ENCODE peak calls at places on chromosome 2, in seven cellular contexts. A is neuronal stem cell, R is IMR-90, M is mesenchymal stem cell, K is H9, W is mesendoderm, Q is trophoblast cell. V is an unnamed sample.

GRCh38 chr2:123648014-123648413 is 377.1 kb upstream of the CNTNAP5 start:
- DNase-seq in A (no peak), R (no peak), M (no peak), K (no peak), W (no peak), Q (no peak), V (no peak)

GRCh38 chr2:24317491-24317920 is 42.8 kb downstream of the ITSN2 start:
- DNase-seq in A (no peak), R (peak), M (peak), K (no peak), W (no peak), Q (no peak), V (no peak)

GRCh38 chr2:65214843-65215242 is 12.8 kb upstream of the ACTR2 start:
- DNase-seq in A (no peak), R (no peak), M (no peak), K (no peak), W (peak), Q (no peak), V (no peak)

GRCh38 chr2:230400041-230400440 is 16.0 kb upstream of the SP100 start:
- DNase-seq in A (no peak), R (no peak), M (no peak), K (no peak), W (no peak), Q (no peak), V (no peak)

GRCh38 chr2:241064008-241064801 is 37.9 kb downstream of the MTERF4 start:
- DNase-seq in A (no peak), R (no peak), M (no peak), K (peak), W (peak), Q (no peak), V (peak)

GRCh38 chr2:176123847-176124273 is 1.3 kb downstream of the HOXD9 start:
- DNase-seq in A (no peak), R (no peak), M (no peak), K (peak), W (no peak), Q (no peak), V (peak)

GRCh38 chr2:172845008-172845670 is 109.5 kb downstream of the RAPGEF4 start:
- DNase-seq in A (no peak), R (no peak), M (no peak), K (no peak), W (no peak), Q (no peak), V (no peak)

GRCh38 chr2:216743781-216744180 is 48.4 kb upstream of the IGFBP5 start:
- DNase-seq in A (no peak), R (peak), M (peak), K (no peak), W (no peak), Q (no peak), V (no peak)

GRCh38 chr2:178479758-178480226 is 465 bp upstream of the PLEKHA3 start:
- DNase-seq in A (no peak), R (no peak), M (no peak), K (no peak), W (no peak), Q (no peak), V (no peak)

GRCh38 chr2:200025717-200026116 is 70.3 kb downstream of the MAIP1 start:
- DNase-seq in A (no peak), R (peak), M (no peak), K (no peak), W (no peak), Q (no peak), V (no peak)

GRCh38 chr2:104432972-104433371 is 420.9 kb upstream of the POU3F3 start:
- DNase-seq in A (no peak), R (no peak), M (no peak), K (no peak), W (no peak), Q (no peak), V (no peak)

GRCh38 chr2:217741381-217741955 is 261.3 kb downstream of the TNS1 start:
- DNase-seq in A (no peak), R (no peak), M (no peak), K (no peak), W (no peak), Q (no peak), V (no peak)

GRCh38 chr2:60058781-60059180 is 494.7 kb downstream of the BCL11A start:
- DNase-seq in A (no peak), R (no peak), M (no peak), K (no peak), W (no peak), Q (no peak), V (no peak)

GRCh38 chr2:181372656-181373055 is 84.5 kb upstream of the ITGA4 start:
- DNase-seq in A (no peak), R (no peak), M (peak), K (no peak), W (no peak), Q (no peak), V (no peak)

GRCh38 chr2:67984600-67984999 is 78.2 kb downstream of the C1D start:
- DNase-seq in A (no peak), R (no peak), M (no peak), K (no peak), W (no peak), Q (no peak), V (no peak)

GRCh38 chr2:96538487-96539214 is 2.1 kb downstream of the ARID5A start:
- DNase-seq in A (peak), R (no peak), M (peak), K (peak), W (peak), Q (peak), V (peak)

GRCh38 chr2:222993920-222994650 is 57.9 kb upstream of the KCNE4 start:
- DNase-seq in A (no peak), R (peak), M (peak), K (no peak), W (peak), Q (no peak), V (no peak)

GRCh38 chr2:104658840-104659591 is 194.9 kb upstream of the POU3F3 start:
- DNase-seq in A (peak), R (no peak), M (no peak), K (peak), W (peak), Q (no peak), V (peak)

GRCh38 chr2:220963930-220964329 is 608.2 kb downstream of the EPHA4 start:
- DNase-seq in A (no peak), R (no peak), M (no peak), K (no peak), W (no peak), Q (no peak), V (no peak)

GRCh38 chr2:151872468-151872867 is 44.2 kb upstream of the ARL5A start:
- DNase-seq in A (no peak), R (no peak), M (no peak), K (no peak), W (no peak), Q (no peak), V (no peak)

GRCh38 chr2:206230060-206230890 is 44.2 kb upstream of the ZDBF2 start:
- DNase-seq in A (peak), R (no peak), M (no peak), K (peak), W (peak), Q (no peak), V (no peak)

GRCh38 chr2:31476511-31477171 is 62.1 kb upstream of the XDH start:
- DNase-seq in A (no peak), R (peak), M (no peak), K (no peak), W (no peak), Q (no peak), V (no peak)

GRCh38 chr2:230306474-230306873 is 20.5 kb upstream of the SP140L start:
- DNase-seq in A (no peak), R (no peak), M (no peak), K (no peak), W (no peak), Q (no peak), V (no peak)

GRCh38 chr2:74742486-74742885 is 88.4 kb downstream of the SEMA4F start:
- DNase-seq in A (no peak), R (no peak), M (no peak), K (no peak), W (no peak), Q (no peak), V (no peak)

GRCh38 chr2:74743039-74743438 is 89.0 kb downstream of the SEMA4F start:
- DNase-seq in A (no peak), R (no peak), M (no peak), K (no peak), W (no peak), Q (no peak), V (no peak)

GRCh38 chr2:74741076-74741460 is 87.0 kb downstream of the SEMA4F start:
- DNase-seq in A (no peak), R (no peak), M (no peak), K (no peak), W (peak), Q (no peak), V (peak)

GRCh38 chr2:74740395-74741075 is 86.5 kb downstream of the SEMA4F start:
- DNase-seq in A (no peak), R (peak), M (peak), K (peak), W (peak), Q (peak), V (no peak)

GRCh38 chr2:74741651-74742050 is 87.6 kb downstream of the SEMA4F start:
- DNase-seq in A (no peak), R (no peak), M (peak), K (no peak), W (no peak), Q (no peak), V (no peak)
- H3K4ac ChIP-seq in A (no peak), R (peak), M (no peak), K (no peak), W (no peak), Q (no peak), V (no peak)

DNA sequence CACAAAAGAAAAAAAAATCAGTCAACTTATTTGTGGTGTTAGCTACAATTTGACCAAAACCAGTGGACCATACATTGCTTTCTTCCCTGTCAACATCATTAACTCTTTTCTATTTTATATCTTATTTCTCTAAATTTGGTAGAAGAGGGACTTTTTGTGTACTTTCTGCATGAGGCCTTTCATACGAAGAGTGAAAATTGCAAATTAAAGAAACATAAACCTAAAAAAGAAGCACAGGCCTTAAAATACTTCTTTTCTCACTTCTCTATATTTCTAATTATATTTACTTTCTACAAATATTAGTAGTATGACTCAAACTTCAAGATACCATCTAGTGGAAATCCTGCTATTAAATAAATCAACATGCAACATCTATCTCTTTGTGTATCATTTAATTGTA is 1073.4 kb upstream of the ZEB2 start:
- DNase-seq in A (no peak), R (no peak), M (no peak), K (no peak), W (no peak), Q (no peak), V (no peak)
- H3K4ac ChIP-seq in A (no peak), R (no peak), M (no peak), K (no peak), W (no peak), Q (no peak), V (no peak)

GRCh38 chr2:112762276-112762675 is 2.1 kb downstream of the CKAP2L start:
- DNase-seq in A (no peak), R (no peak), M (no peak), K (no peak), W (no peak), Q (no peak), V (no peak)
- H3K4ac ChIP-seq in A (no peak), R (no peak), M (no peak), K (no peak), W (no peak), Q (no peak), V (no peak)

GRCh38 chr2:46989491-46990230 is 74.1 kb upstream of the MCFD2 start:
- DNase-seq in A (no peak), R (no peak), M (no peak), K (no peak), W (no peak), Q (no peak), V (no peak)
- H3K4ac ChIP-seq in A (no peak), R (no peak), M (no peak), K (no peak), W (no peak), Q (no peak), V (no peak)

DNA sequence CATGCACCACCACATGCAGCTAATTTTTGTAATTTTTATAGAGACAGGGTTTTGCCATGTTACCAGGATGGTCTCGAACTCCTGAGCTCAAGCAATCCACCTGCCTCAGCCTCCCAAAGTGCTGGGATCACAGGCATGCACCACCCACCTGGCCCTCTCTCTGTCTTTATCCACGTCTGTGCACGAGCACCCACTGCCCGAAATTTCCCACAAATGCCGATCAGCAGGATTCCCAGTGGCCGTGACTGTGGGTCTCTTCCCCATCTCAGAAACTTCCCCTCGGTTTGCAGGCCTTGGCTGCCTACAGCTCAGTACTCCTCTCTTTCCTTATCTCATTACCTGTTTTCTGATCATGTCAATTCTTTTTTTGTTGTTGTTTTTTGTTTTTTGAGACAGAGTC is 217.3 kb downstream of the TTC32 start:
- DNase-seq in A (no peak), R (no peak), M (no peak), K (peak), W (no peak), Q (no peak), V (no peak)
- H3K4ac ChIP-seq in A (no peak), R (no peak), M (no peak), K (no peak), W (no peak), Q (no peak), V (no peak)

GRCh38 chr2:4909486-4909885 is 782.7 kb upstream of the SOX11 start:
- DNase-seq in A (no peak), R (no peak), M (no peak), K (no peak), W (no peak), Q (no peak), V (no peak)
- H3K4ac ChIP-seq in A (no peak), R (no peak), M (no peak), K (no peak), W (no peak), Q (no peak), V (no peak)

V was measured in H1.